ENCODE peak calls at places on chromosome 7, in four cellular contexts. One of them, this sample, is unnamed.

GRCh38 chr7:116610210-116610609 is 61.8 kb upstream of the MET start:
- DNase-seq in mammary epithelial cell: peak
- DNase-seq in H1: no peak
- DNase-seq in HepG2: no peak
- DNase-seq in this sample: no peak

GRCh38 chr7:132251327-132251659 is 325.0 kb downstream of the PLXNA4 start:
- DNase-seq in mammary epithelial cell: peak
- DNase-seq in H1: no peak
- DNase-seq in HepG2: peak
- DNase-seq in this sample: peak

GRCh38 chr7:945556-946255 is 8.8 kb downstream of the ADAP1 start:
- DNase-seq in mammary epithelial cell: peak
- DNase-seq in H1: peak
- DNase-seq in HepG2: no peak
- DNase-seq in this sample: peak

GRCh38 chr7:107302250-107302649 is 133.4 kb downstream of the HBP1 start:
- DNase-seq in mammary epithelial cell: no peak
- DNase-seq in H1: no peak
- DNase-seq in HepG2: no peak
- DNase-seq in this sample: no peak

GRCh38 chr7:23299770-23300300 is 696 bp downstream of the MALSU1 start:
- DNase-seq in mammary epithelial cell: no peak
- DNase-seq in H1: no peak
- DNase-seq in HepG2: peak
- DNase-seq in this sample: no peak

GRCh38 chr7:2019693-2020511 is 212.8 kb downstream of the MAD1L1 start:
- DNase-seq in mammary epithelial cell: no peak
- DNase-seq in H1: no peak
- DNase-seq in HepG2: no peak
- DNase-seq in this sample: no peak

GRCh38 chr7:2909471-2910039 is 65.4 kb upstream of the GNA12 start:
- DNase-seq in mammary epithelial cell: no peak
- DNase-seq in H1: no peak
- DNase-seq in HepG2: no peak
- DNase-seq in this sample: no peak

GRCh38 chr7:22561895-22562593 is 62.1 kb upstream of the STEAP1B start:
- DNase-seq in mammary epithelial cell: peak
- DNase-seq in H1: no peak
- DNase-seq in HepG2: no peak
- DNase-seq in this sample: peak

GRCh38 chr7:34453150-34453549 is 204.9 kb upstream of the NPSR1 start:
- DNase-seq in mammary epithelial cell: no peak
- DNase-seq in H1: no peak
- DNase-seq in HepG2: no peak
- DNase-seq in this sample: no peak

DNA sequence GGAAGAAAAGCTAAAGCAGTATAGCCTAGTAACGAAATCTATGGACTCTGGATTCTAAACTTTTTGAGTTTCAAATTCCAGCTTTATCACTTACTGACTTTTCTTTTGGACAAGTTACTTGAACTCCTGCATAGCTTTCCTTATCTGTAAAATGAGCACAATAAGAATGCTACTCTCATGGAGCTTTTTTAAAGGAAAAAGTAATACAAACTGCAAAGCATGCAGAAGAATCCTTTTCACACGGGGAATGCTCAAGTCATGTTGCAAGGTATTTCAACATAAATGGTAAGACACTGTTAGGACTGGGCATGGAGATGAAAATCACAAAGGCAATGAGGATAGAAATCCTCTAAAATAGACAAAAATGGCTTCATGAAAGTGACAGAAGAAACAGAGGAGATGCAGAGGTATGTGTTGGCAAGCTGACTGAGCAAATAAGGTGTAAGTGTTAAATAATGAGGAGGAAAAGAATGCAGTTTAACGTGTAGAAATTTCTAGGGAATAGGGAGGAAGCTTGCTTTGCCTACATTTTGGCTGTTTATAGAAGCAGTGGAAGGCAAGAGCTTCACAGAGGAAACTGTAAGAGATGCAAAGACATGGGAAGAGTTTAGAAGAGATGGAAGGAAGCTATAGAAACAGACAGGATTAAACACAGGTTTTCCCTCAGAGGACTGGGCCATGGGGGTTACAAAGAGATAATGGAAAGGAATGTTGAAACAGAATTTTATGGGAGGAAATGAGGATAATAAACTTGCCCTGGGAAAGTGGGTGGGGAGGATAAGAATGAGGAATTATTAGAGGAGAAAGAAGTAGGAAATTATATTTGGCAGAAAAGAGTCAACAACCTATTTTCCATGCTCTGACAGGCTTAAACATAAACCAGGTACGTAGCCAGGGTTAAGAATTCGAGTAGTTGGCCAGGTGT is 28.8 kb upstream of the SNX13 start:
- DNase-seq in mammary epithelial cell: no peak
- DNase-seq in H1: no peak
- DNase-seq in HepG2: no peak
- DNase-seq in this sample: no peak
- TF ChIP-seq EZH2 in mammary epithelial cell: no peak
- TF ChIP-seq EZH2 in H1: no peak
- TF ChIP-seq EZH2 in HepG2: no peak
- TF ChIP-seq EZH2 in this sample: no peak

GRCh38 chr7:12569673-12570072 is 847 bp upstream of the SCIN start:
- DNase-seq in mammary epithelial cell: no peak
- DNase-seq in H1: no peak
- DNase-seq in HepG2: no peak
- DNase-seq in this sample: no peak

GRCh38 chr7:12570148-12570528 is 382 bp upstream of the SCIN start:
- DNase-seq in mammary epithelial cell: peak
- DNase-seq in H1: no peak
- DNase-seq in HepG2: no peak
- DNase-seq in this sample: peak

GRCh38 chr7:12571691-12572090 is 1.2 kb downstream of the SCIN start:
- DNase-seq in mammary epithelial cell: no peak
- DNase-seq in H1: no peak
- DNase-seq in HepG2: no peak
- DNase-seq in this sample: peak

GRCh38 chr7:12572941-12573340 is 2.4 kb downstream of the SCIN start:
- DNase-seq in mammary epithelial cell: no peak
- DNase-seq in H1: no peak
- DNase-seq in HepG2: no peak
- DNase-seq in this sample: no peak

DNA sequence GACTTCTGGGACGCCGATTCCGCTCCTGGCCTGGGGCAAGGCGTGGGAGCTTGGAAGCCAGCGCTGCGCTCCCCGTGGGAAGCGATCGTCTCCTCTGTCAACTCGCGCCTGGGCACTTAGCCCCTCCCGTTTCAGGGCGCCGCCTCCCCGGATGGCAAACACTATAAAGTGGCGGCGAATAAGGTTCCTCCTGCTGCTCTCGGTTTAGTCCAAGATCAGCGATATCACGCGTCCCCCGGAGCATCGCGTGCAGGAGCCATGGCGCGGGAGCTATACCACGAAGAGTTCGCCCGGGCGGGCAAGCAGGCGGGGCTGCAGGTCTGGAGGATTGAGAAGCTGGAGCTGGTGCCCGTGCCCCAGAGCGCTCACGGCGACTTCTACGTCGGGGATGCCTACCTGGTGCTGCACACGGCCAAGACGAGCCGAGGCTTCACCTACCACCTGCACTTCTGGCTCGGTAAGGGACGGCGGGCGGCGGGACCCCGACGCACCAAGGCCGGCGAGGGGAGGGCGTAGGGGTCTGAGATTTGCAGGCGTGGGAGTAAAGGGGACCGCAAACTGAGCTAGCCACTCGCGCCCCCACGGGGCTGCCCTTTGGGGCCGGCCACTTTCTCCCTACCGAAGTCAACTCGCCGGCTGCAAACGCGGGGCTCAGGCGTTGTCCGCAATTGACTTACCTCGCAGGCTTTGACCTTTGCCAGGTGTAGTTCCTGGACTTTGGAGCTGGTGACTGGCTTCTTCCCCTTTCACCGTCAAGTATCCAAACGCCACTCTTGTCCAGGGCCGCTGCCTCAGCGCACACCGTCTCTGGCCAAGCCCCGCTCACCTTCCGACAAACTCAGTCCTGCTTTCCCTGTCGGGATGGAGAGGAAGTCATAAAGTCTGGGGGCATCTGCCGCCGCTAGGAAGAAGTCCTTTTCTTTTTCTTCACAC is at the start of gene SCIN:
- DNase-seq in mammary epithelial cell: no peak
- DNase-seq in H1: no peak
- DNase-seq in HepG2: no peak
- DNase-seq in this sample: peak
- TF ChIP-seq EZH2 in mammary epithelial cell: no peak
- TF ChIP-seq EZH2 in H1: peak
- TF ChIP-seq EZH2 in HepG2: no peak
- TF ChIP-seq EZH2 in this sample: no peak

DNA sequence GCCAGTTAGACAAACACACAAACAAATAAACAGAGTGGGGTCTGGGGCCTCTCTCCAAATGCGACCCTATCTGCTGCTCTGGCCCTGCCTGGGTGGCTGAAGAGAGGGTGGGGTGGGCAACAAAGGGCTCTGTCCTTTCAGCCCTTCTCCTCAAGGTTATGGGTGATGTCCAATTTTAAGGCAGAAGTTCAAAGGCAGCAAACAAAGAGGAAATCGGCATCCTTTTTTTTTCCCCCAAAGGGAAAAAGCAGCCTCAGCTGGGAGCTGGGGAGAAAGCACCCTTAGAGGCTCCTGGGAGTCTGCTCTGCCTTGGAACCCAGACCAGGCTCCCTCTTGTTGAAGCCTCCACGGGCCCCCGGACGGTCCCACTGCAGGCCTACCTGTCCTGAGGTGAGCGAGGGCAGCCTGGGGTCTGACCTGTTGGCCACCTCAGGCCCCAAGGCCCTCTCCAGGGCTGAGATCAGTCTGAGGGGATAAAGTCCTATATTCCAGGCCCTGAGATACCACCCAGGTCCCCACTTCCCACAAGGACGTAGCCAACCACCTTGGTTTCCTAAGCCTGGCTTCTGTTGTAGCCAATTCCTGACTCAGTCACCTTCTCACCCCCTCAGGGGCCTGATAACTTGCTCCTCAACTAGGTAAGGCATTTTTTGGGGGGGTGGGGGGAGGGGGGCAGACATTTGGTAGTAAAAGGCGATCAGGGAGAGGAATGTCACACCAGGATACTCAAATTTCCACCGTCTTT is 4.4 kb downstream of the HOXA11 start:
- DNase-seq in mammary epithelial cell: no peak
- DNase-seq in H1: no peak
- DNase-seq in HepG2: no peak
- DNase-seq in this sample: no peak
- TF ChIP-seq EZH2 in mammary epithelial cell: no peak
- TF ChIP-seq EZH2 in H1: peak
- TF ChIP-seq EZH2 in HepG2: no peak
- TF ChIP-seq EZH2 in this sample: no peak

GRCh38 chr7:19146699-19147098 is 1.5 kb upstream of the FERD3L start:
- DNase-seq in mammary epithelial cell: peak
- DNase-seq in H1: no peak
- DNase-seq in HepG2: no peak
- DNase-seq in this sample: no peak

GRCh38 chr7:19145429-19146201 is 394 bp upstream of the FERD3L start:
- DNase-seq in mammary epithelial cell: no peak
- DNase-seq in H1: peak
- DNase-seq in HepG2: no peak
- DNase-seq in this sample: no peak

GRCh38 chr7:19143930-19144574 is 1.2 kb downstream of the FERD3L start:
- DNase-seq in mammary epithelial cell: no peak
- DNase-seq in H1: no peak
- DNase-seq in HepG2: no peak
- DNase-seq in this sample: no peak

GRCh38 chr7:19139706-19140327 is 5.4 kb downstream of the FERD3L start:
- DNase-seq in mammary epithelial cell: no peak
- DNase-seq in H1: no peak
- DNase-seq in HepG2: no peak
- DNase-seq in this sample: no peak

GRCh38 chr7:19144661-19145428 is at the start of gene FERD3L:
- DNase-seq in mammary epithelial cell: no peak
- DNase-seq in H1: no peak
- DNase-seq in HepG2: no peak
- DNase-seq in this sample: no peak
- TF ChIP-seq EZH2 in mammary epithelial cell: peak
- TF ChIP-seq EZH2 in H1: peak
- TF ChIP-seq EZH2 in HepG2: no peak
- TF ChIP-seq EZH2 in this sample: no peak

GRCh38 chr7:45219130-45219529 is 61.5 kb downstream of the RAMP3 start:
- DNase-seq in mammary epithelial cell: no peak
- DNase-seq in H1: no peak
- DNase-seq in HepG2: no peak
- DNase-seq in this sample: no peak

GRCh38 chr7:45217358-45217757 is 59.8 kb downstream of the RAMP3 start:
- DNase-seq in mammary epithelial cell: no peak
- DNase-seq in H1: no peak
- DNase-seq in HepG2: peak
- DNase-seq in this sample: no peak

GRCh38 chr7:45215611-45216062 is 58.0 kb downstream of the RAMP3 start:
- DNase-seq in mammary epithelial cell: no peak
- DNase-seq in H1: no peak
- DNase-seq in HepG2: no peak
- DNase-seq in this sample: no peak

GRCh38 chr7:45216181-45216580 is 58.6 kb downstream of the RAMP3 start:
- DNase-seq in mammary epithelial cell: no peak
- DNase-seq in H1: no peak
- DNase-seq in HepG2: no peak
- DNase-seq in this sample: no peak

GRCh38 chr7:45216622-45217165 is 59.1 kb downstream of the RAMP3 start:
- DNase-seq in mammary epithelial cell: no peak
- DNase-seq in H1: no peak
- DNase-seq in HepG2: no peak
- DNase-seq in this sample: no peak
- TF ChIP-seq EZH2 in mammary epithelial cell: no peak
- TF ChIP-seq EZH2 in H1: no peak
- TF ChIP-seq EZH2 in HepG2: no peak
- TF ChIP-seq EZH2 in this sample: no peak

DNA sequence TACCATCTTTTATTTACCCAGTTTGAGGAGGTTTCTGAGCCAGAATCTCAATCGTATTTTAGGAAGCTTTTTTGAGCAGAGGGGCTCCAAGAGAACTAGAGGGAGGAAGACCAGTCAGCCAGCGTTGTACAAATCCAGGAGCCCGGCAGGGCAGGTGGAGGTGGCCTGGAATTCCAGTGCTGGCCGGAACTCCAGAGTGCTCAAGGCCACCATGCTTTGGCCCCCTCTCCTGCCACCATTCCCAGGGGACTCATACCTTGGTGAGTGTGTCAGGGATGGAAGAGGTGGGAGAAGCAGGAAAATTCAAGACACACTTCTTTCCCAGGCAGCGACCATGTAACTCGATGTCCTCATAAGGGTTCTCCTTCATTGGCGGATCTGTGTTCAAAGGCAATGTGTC is 55.3 kb downstream of the DENND2A start:
- DNase-seq in mammary epithelial cell: no peak
- DNase-seq in H1: no peak
- DNase-seq in HepG2: no peak
- DNase-seq in this sample: no peak
- TF ChIP-seq EZH2 in mammary epithelial cell: no peak
- TF ChIP-seq EZH2 in H1: no peak
- TF ChIP-seq EZH2 in HepG2: no peak
- TF ChIP-seq EZH2 in this sample: no peak

GRCh38 chr7:158051372-158051760 is 536.3 kb downstream of the PTPRN2 start:
- DNase-seq in mammary epithelial cell: no peak
- DNase-seq in H1: no peak
- DNase-seq in HepG2: no peak
- DNase-seq in this sample: no peak
- TF ChIP-seq EZH2 in mammary epithelial cell: no peak
- TF ChIP-seq EZH2 in H1: no peak
- TF ChIP-seq EZH2 in HepG2: no peak
- TF ChIP-seq EZH2 in this sample: no peak

This sample was measured in PC-9.